ENCODE peak calls at places on chromosome 2, in five cellular contexts. C is IMR-90, A is tibial artery, K is breast epithelium, X is aorta. B is an unnamed sample. For H3K36me3, the result is how much of the 10 kb centered on the place peaks cover.

GRCh38 chr2:150591901-150592300 is 104.4 kb upstream of the RND3 start:
- DNase-seq in C (peak), A (no peak), K (no peak), X (no peak), B (no peak)

GRCh38 chr2:230485801-230486341 is 69.9 kb downstream of the SP100 start:
- DNase-seq in C (no peak), A (no peak), X (no peak), K (no peak), B (no peak)

GRCh38 chr2:10864888-10865551 is 46.7 kb upstream of the KCNF1 start:
- DNase-seq in X (no peak), C (no peak), A (no peak), K (no peak), B (peak)

GRCh38 chr2:239150125-239151011 is 250.5 kb downstream of the HDAC4 start:
- DNase-seq in A (peak), X (no peak), C (no peak), K (peak), B (peak)

GRCh38 chr2:195500878-195501277 is 156.1 kb upstream of the SLC39A10 start:
- DNase-seq in X (no peak), K (no peak), C (no peak), A (no peak), B (no peak)

GRCh38 chr2:195639959-195640358 is 17.1 kb upstream of the SLC39A10 start:
- DNase-seq in A (no peak), C (no peak), X (no peak), K (no peak), B (no peak)

GRCh38 chr2:214410128-214410775 is 602 bp upstream of the VWC2L start:
- DNase-seq in X (no peak), A (no peak), K (no peak), C (no peak), B (no peak)

GRCh38 chr2:135960598-135961551 is 24.6 kb downstream of the DARS1 start:
- DNase-seq in C (peak), K (no peak), X (no peak), A (no peak), B (peak)

GRCh38 chr2:32284321-32284720 is 6.6 kb downstream of the YIPF4 start:
- DNase-seq in K (no peak), A (no peak), X (no peak), C (peak), B (no peak)

GRCh38 chr2:126642031-126642430 is 13.9 kb upstream of the GYPC start:
- DNase-seq in K (no peak), C (no peak), X (no peak), A (no peak), B (no peak)

GRCh38 chr2:26001743-26002341 is 19.5 kb upstream of the KIF3C start:
- DNase-seq in C (peak), A (peak), X (peak), K (no peak), B (no peak)

GRCh38 chr2:228866781-228867180 is 404.3 kb downstream of the PID1 start:
- DNase-seq in X (no peak), C (no peak), A (no peak), K (no peak), B (no peak)

GRCh38 chr2:128984855-128985254 is 666.2 kb upstream of the HS6ST1 start:
- DNase-seq in K (no peak), A (no peak), X (no peak), C (no peak), B (no peak)

GRCh38 chr2:11785611-11785940 is 39.1 kb downstream of the LPIN1 start:
- DNase-seq in X (no peak), C (no peak), A (no peak), K (no peak), B (no peak)

GRCh38 chr2:227462972-227463931 is 8.7 kb upstream of the AGFG1 start:
- DNase-seq in K (no peak), X (no peak), C (no peak), A (no peak), B (no peak)

GRCh38 chr2:10504370-10504993 is 56.4 kb upstream of the ODC1 start:
- DNase-seq in K (peak), C (no peak), A (no peak), X (no peak), B (no peak)

GRCh38 chr2:200383380-200384110 is 77.1 kb downstream of the SPATS2L start:
- DNase-seq in X (no peak), A (no peak), C (peak), K (no peak), B (peak)

GRCh38 chr2:100948965-100949364 is 53.1 kb upstream of the RPL31 start:
- DNase-seq in K (no peak), C (no peak), X (no peak), A (no peak), B (no peak)

GRCh38 chr2:223868005-223868404 is 30.6 kb upstream of the AP1S3 start:
- DNase-seq in K (no peak), A (no peak), C (no peak), X (no peak), B (no peak)

GRCh38 chr2:24969784-24970183 is 2.0 kb downstream of the DNAJC27 start:
- DNase-seq in A (no peak), K (no peak), C (peak), X (no peak), B (no peak)

GRCh38 chr2:3292416-3292815 is 85.2 kb downstream of the EIPR1 start:
- DNase-seq in K (no peak), X (no peak), C (no peak), A (no peak), B (no peak)

GRCh38 chr2:238097988-238098853 is 1.9 kb upstream of the ESPNL start:
- DNase-seq in C (no peak), K (no peak), X (peak), A (no peak), B (peak)

GRCh38 chr2:20957745-20958144 is 86.1 kb downstream of the APOB start:
- DNase-seq in K (no peak), A (no peak), X (no peak), C (no peak), B (no peak)

GRCh38 chr2:212249451-212249850 is 289.2 kb downstream of the ERBB4 start:
- DNase-seq in X (no peak), K (no peak), A (no peak), C (peak), B (no peak)

GRCh38 chr2:190533968-190534309 is 583 bp downstream of the NEMP2 start:
- DNase-seq in A (no peak), X (no peak), K (no peak), C (no peak), B (no peak)

GRCh38 chr2:129877795-129878775 is 101.4 kb upstream of the RAB6C start:
- DNase-seq in K (no peak), X (no peak), C (peak), A (peak), B (peak)

GRCh38 chr2:74516070-74516633 is 1.9 kb downstream of the TLX2 start:
- DNase-seq in X (peak), C (peak), A (peak), K (no peak), B (peak)

GRCh38 chr2:55014962-55015939 is 35.0 kb downstream of the RTN4 start:
- DNase-seq in C (peak), X (no peak), A (peak), K (no peak), B (peak)

GRCh38 chr2:1427086-1427485 is 13.8 kb downstream of the TPO start:
- DNase-seq in X (no peak), K (no peak), A (no peak), C (no peak), B (no peak)

GRCh38 chr2:69764286-69765058 is 22.5 kb downstream of the ANXA4 start:
- DNase-seq in A (no peak), C (peak), X (no peak), K (no peak), B (no peak)

GRCh38 chr2:206328979-206329378 is 54.5 kb downstream of the ZDBF2 start:
- DNase-seq in C (no peak), A (no peak), K (no peak), X (no peak), B (no peak)

GRCh38 chr2:22748909-22749308 is 636.1 kb upstream of the KLHL29 start:
- DNase-seq in X (no peak), A (no peak), K (no peak), C (no peak), B (no peak)

GRCh38 chr2:197159681-197160211 is 150.8 kb downstream of the ANKRD44 start:
- DNase-seq in C (peak), A (no peak), K (no peak), X (no peak), B (peak)

GRCh38 chr2:18346364-18346763 is 214.1 kb downstream of the RDH14 start:
- DNase-seq in K (no peak), X (no peak), A (no peak), C (no peak), B (no peak)

GRCh38 chr2:38509322-38509946 is 93.3 kb downstream of the HNRNPLL start:
- DNase-seq in K (no peak), X (no peak), C (peak), A (no peak), B (no peak)

GRCh38 chr2:65549262-65550036 is 117.0 kb upstream of the SPRED2 start:
- DNase-seq in C (no peak), K (no peak), A (no peak), X (no peak), B (no peak)

GRCh38 chr2:170177950-170178781 is at the start of gene MYO3B:
- DNase-seq in A (no peak), X (no peak), K (no peak), C (peak), B (no peak)

GRCh38 chr2:33477473-33478468 is 1.3 kb downstream of the RASGRP3 start:
- DNase-seq in A (peak), C (no peak), X (no peak), K (no peak), B (peak)
- H3K4me3 ChIP-seq in A (no peak), C (no peak), X (no peak), K (no peak), B (no peak)

DNA sequence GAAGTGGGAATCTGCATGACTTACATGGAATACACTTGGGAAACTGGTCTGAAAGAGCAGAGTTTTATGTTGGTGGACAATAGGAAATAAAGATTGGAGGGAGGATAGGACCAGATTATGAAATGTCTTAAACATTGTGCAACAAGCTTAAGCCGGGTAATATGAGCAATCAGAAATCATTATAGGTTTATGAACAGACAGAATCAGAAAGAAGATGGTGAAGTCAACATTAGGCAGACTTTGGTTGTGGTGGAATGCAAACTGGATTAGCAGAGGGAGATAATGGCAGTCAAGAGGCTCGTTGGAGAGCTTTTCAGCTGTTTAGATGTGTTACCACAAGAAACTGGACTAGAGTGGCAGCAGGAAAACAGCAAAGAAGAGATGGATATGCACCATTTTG is 43.5 kb downstream of the CRIM1 start:
- DNase-seq in A (no peak), X (no peak), C (no peak), K (no peak), B (no peak)
- H3K36me3 ChIP-seq in A (under half), X (under half), C (under half), K (under half), B (under half)

DNA sequence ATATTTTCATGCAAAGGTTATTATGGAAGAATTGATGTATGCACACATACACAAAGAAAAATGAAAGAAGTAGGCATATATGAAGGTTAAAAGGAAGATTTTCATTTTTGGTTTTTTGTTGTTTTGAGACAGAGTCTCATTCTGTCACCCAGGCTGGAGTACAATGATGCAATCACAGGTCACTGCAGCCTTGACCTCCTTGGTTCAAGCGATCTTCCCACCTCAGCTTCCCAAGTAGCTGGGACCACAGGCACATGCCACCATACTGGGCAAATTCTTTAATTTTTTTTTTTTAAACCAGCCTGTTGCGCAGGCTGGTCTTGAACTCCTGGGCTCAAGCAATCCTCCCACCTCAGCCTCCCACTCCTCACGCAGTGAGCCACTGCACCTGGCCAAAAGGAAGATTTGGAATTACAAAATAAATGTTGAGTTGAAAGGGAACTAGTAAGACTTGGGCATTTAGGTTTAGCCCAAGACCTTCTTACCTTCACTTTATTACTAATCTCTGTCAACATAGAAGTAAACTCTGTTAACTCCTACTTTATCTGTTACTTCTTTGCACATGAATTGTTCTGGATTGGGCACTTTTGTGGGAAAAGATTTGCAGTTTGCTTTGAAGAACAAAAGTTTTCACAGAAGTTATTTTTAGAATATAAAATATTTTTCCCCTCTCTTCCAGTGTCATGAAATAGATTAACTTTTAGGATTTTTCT is 31.7 kb upstream of the NBEAL1 start:
- DNase-seq in K (no peak), A (no peak), X (no peak), C (no peak), B (no peak)
- H3K27ac ChIP-seq in K (no peak), A (no peak), X (no peak), C (no peak), B (no peak)

GRCh38 chr2:45439788-45440773 is 171.0 kb downstream of the SRBD1 start:
- DNase-seq in K (no peak), X (no peak), A (no peak), C (peak), B (no peak)
- H3K4me3 ChIP-seq in K (no peak), X (no peak), A (no peak), C (no peak), B (no peak)

GRCh38 chr2:219285348-219285685 is 6.2 kb downstream of the DNAJB2 start:
- DNase-seq in A (no peak), K (no peak), C (no peak), X (no peak), B (no peak)
- H3K36me3 ChIP-seq in A (half or more), K (under half), C (half or more), X (under half), B (half or more)

GRCh38 chr2:236610991-236611821 is 41.6 kb downstream of the ACKR3 start:
- DNase-seq in K (no peak), C (peak), X (no peak), A (no peak), B (no peak)

GRCh38 chr2:236606023-236606422 is 36.4 kb downstream of the ACKR3 start:
- DNase-seq in X (no peak), A (no peak), C (no peak), K (no peak), B (no peak)

GRCh38 chr2:236608710-236609109 is 39.1 kb downstream of the ACKR3 start:
- DNase-seq in A (no peak), X (no peak), C (no peak), K (no peak), B (no peak)

GRCh38 chr2:236607471-236608307 is 38.1 kb downstream of the ACKR3 start:
- DNase-seq in X (no peak), K (no peak), A (no peak), C (peak), B (no peak)

GRCh38 chr2:236608308-236608564 is 38.6 kb downstream of the ACKR3 start:
- DNase-seq in X (no peak), A (no peak), C (no peak), K (no peak), B (no peak)
- H3K27ac ChIP-seq in X (no peak), A (no peak), C (no peak), K (no peak), B (no peak)

DNA sequence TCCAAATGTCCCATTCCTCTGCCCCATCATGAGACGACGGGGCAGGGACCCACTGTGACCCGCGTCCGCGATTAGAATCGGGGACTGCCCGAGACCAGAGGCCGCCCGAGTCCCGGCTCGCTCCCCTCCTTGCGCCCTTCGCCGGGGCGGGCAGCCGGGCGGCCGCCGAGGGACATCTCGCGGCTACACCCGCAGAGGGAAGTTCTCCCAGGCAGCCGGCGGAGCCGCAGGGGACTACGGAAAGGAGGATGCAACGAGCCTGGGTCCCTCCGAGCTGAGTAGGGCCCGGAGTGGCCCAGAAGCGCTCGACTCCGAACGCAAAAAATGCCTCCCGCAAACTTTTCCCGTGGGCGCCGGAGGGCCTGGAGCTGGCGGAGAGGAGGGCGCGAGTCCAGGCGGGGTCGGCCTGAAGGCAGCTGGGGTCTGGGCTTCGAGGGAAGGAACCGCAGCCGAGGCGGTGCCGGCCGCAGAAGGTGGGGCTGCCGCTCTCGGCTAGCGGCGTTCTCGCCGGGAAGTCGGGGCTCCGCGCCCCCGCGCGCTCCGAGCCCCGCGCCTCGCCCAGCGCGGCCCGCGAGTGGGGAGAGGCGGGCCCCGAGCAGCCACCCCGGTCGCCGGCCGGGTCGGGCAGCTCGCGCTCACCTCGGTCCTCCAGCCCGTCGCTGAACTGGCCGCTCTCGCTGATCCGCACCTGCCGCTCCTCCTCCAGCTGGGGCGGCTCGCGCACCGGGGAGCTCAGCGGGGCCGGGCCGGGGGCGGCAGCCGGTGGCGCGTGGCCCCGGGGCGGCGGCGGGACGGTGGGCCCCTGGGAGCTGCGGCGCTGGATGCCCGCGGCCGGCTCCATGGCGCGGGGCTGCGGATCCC is 475 bp downstream of the TMEM163 start:
- DNase-seq in C (no peak), K (no peak), A (no peak), X (no peak), B (peak)
- H3K4me3 ChIP-seq in C (no peak), K (peak), A (peak), X (peak), B (peak)

GRCh38 chr2:193228276-193228675 is 1033.5 kb upstream of the TMEFF2 start:
- DNase-seq in X (no peak), K (no peak), C (no peak), A (no peak), B (no peak)
- H3K36me3 ChIP-seq in X (under half), K (under half), C (under half), A (under half), B (under half)

B was measured in CD4-positive, alpha-beta memory T cell.